ENCODE peak calls at places on chromosomes 2 and 18, in four cellular contexts. O is spleen, S is endothelial cell, P is kidney. N is an unnamed sample.

GRCh38 chr18:79395308-79395640 is 456 bp upstream of the NFATC1 start:
- DNase-seq in O (peak), P (no peak), S (peak), N (peak)

GRCh38 chr2:236085647-236086046 is 82.5 kb downstream of the GBX2 start:
- DNase-seq in P (no peak), O (peak), S (no peak), N (no peak)

GRCh38 chr2:189412330-189412953 is 28.8 kb upstream of the WDR75 start:
- DNase-seq in S (peak), P (no peak), O (no peak), N (no peak)

GRCh38 chr2:120495586-120495985 is 149.7 kb downstream of the INHBB start:
- DNase-seq in O (peak), P (peak), S (no peak), N (peak)

GRCh38 chr2:32938934-32939333 is 7.8 kb upstream of the LTBP1 start:
- DNase-seq in O (no peak), P (no peak), S (no peak), N (no peak)

GRCh38 chr2:72118951-72119350 is 28.7 kb downstream of the CYP26B1 start:
- DNase-seq in S (no peak), P (no peak), O (no peak), N (peak)

GRCh38 chr2:16363581-16363980 is 302.1 kb downstream of the CYRIA start:
- DNase-seq in P (no peak), O (no peak), S (no peak), N (no peak)

GRCh38 chr18:58324824-58325520 is 280.9 kb downstream of the NEDD4L start:
- DNase-seq in P (no peak), O (no peak), S (no peak), N (no peak)

GRCh38 chr2:58757971-58758370 is 516.8 kb upstream of the FANCL start:
- DNase-seq in S (no peak), P (no peak), O (no peak), N (no peak)

GRCh38 chr2:44290271-44290670 is 15.0 kb downstream of the SLC3A1 start:
- DNase-seq in O (no peak), S (no peak), P (no peak), N (no peak)

GRCh38 chr2:174325932-174326879 is 8.5 kb upstream of the SP9 start:
- DNase-seq in P (peak), S (peak), O (peak), N (no peak)

GRCh38 chr2:136115183-136115751 is 2.7 kb downstream of the CXCR4 start:
- DNase-seq in S (no peak), P (no peak), O (no peak), N (no peak)

GRCh38 chr2:74559912-74560311 is 5.4 kb downstream of the DOK1 start:
- DNase-seq in P (no peak), S (no peak), O (no peak), N (no peak)

GRCh38 chr2:230785346-230785745 is 72.7 kb downstream of the CAB39 start:
- DNase-seq in O (no peak), P (no peak), S (no peak), N (no peak)

GRCh38 chr2:88959480-88960204 is 268.2 kb downstream of the RPIA start:
- DNase-seq in O (no peak), P (no peak), S (no peak), N (no peak)

GRCh38 chr18:35162995-35163394 is 77.8 kb upstream of the ZNF397 start:
- DNase-seq in O (no peak), S (no peak), P (no peak), N (no peak)

GRCh38 chr2:176729706-176730569 is 460.7 kb downstream of the MTX2 start:
- DNase-seq in O (no peak), P (no peak), S (no peak), N (no peak)

GRCh38 chr2:179751184-179751809 is 110.1 kb downstream of the ZNF385B start:
- DNase-seq in S (no peak), O (no peak), P (no peak), N (no peak)

GRCh38 chr18:44681039-44681595 is 429 bp downstream of the SETBP1 start:
- DNase-seq in P (no peak), O (no peak), S (no peak), N (no peak)

DNA sequence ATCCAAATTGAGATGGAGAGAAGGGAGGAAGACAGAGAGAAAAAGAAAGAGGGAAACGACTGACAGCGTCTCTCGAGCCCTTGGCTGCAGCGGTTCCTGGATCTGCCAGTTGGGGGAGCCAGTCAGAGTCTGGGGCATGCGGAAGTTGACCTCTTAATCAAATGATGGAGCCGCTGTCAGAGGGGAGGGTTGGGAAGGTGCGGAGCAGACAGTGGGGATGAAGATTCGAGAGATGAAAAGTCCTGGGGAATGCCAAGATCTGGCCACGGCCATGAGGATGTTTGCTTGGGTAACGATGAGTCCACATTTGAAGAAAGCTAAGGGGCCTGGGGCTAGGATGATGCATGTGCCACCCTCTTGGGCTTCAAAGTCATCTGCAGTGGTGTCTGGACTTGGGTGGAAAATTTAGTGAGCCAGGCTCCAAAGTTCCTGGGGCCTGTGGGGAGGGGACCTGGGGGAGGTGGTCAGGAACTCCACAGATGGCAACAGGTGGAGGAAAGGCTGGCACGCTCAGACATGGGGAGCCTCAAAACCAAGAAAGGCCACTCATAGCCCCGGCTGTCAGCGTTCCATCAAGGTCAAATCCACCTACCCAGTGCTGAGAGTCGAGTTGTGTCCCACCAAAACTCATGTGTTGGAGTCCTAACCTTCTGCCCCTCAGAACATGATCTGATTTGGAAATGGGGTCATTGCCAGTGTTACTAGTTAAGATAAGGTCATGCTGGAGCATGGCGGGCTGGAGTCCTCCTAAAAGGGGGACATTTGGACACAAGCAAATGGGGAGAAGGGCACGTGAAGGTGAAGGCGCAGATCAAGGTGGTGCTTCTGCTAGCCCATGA is 200.1 kb downstream of the NDUFA10 start:
- DNase-seq in P (peak), O (peak), S (no peak), N (no peak)
- TF ChIP-seq CTCF in P (no peak), O (no peak), S (no peak), N (no peak)

GRCh38 chr2:68646303-68646702 is 2.9 kb downstream of the PROKR1 start:
- DNase-seq in O (no peak), P (no peak), S (no peak), N (no peak)
- TF ChIP-seq CTCF in O (no peak), P (no peak), S (no peak), N (peak)

GRCh38 chr2:105519516-105519915 is 120.7 kb upstream of the FHL2 start:
- DNase-seq in S (no peak), O (no peak), P (no peak), N (no peak)
- TF ChIP-seq CTCF in S (no peak), O (no peak), P (no peak), N (peak)

GRCh38 chr2:185477452-185477851 is 261.2 kb upstream of the FSIP2 start:
- DNase-seq in S (no peak), P (no peak), O (no peak), N (no peak)
- TF ChIP-seq CTCF in S (no peak), P (no peak), O (no peak), N (no peak)

GRCh38 chr2:127130421-127130820 is 23.5 kb upstream of the BIN1 start:
- DNase-seq in O (no peak), P (no peak), S (no peak), N (no peak)
- TF ChIP-seq CTCF in O (no peak), P (no peak), S (no peak), N (peak)

DNA sequence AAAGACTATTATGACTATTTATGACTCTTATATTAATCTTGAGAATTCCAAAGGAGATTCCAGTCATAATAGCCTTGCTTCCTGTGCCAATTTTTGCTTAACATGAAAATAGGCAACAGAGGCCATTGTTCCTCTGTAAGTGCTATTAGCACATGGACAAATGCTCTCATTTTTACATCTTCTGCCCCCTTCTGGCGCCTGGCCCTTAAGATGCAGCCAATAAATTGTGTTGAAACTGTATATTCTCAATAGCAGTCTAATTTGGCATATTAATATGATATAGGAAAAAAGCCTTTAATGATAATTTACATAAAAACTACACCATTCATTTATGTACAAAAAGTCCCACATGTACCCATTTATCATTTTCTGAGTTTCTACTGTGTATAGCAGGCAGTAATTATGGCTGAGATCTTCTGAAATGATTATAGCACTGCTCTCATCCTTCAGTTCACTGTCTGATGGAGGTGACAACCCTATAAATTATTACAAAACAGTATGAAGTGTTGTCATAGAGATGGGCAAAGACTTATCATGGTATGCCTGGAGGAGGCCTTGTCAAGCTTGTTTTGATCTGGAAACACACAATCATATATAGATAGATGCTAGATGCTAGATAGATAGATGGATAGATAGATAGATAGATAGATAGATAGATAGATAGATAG is 613.3 kb downstream of the TSN start:
- DNase-seq in P (no peak), S (no peak), O (no peak), N (no peak)
- TF ChIP-seq CTCF in P (no peak), S (no peak), O (no peak), N (peak)

GRCh38 chr2:20667531-20668401 is 822 bp downstream of the GDF7 start:
- DNase-seq in S (peak), O (no peak), P (peak), N (no peak)

GRCh38 chr2:20667151-20667530 is 197 bp downstream of the GDF7 start:
- DNase-seq in P (no peak), O (no peak), S (no peak), N (no peak)

GRCh38 chr2:20665261-20666113 is 1.5 kb upstream of the GDF7 start:
- DNase-seq in P (peak), O (no peak), S (no peak), N (no peak)

GRCh38 chr2:20666114-20666363 is 905 bp upstream of the GDF7 start:
- DNase-seq in O (no peak), P (no peak), S (no peak), N (no peak)

GRCh38 chr2:20666364-20667150 is at the start of gene GDF7:
- DNase-seq in O (peak), P (peak), S (peak), N (no peak)
- TF ChIP-seq CTCF in O (peak), P (peak), S (peak), N (peak)

N was measured in chondrocyte.